ENCODE peak calls at places on chromosomes 12 and 14, in ten cellular contexts. V, T, Y, L, S, R, H, N, B and W are unnamed samples.

GRCh38 chr12:47779301-47779942 is 6.4 kb downstream of the SLC48A1 start:
- DNase-seq in V (peak), T (peak), S (peak), B (peak), R (peak), H (peak), N (peak), Y (peak), L (peak), W (peak)

GRCh38 chr14:31037709-31038221 is 11.6 kb upstream of the STRN3 start:
- DNase-seq in S (no peak), T (no peak), Y (no peak), L (no peak), R (no peak), V (no peak), N (no peak), B (no peak), H (no peak), W (no peak)

GRCh38 chr12:15592934-15593333 is 196.3 kb downstream of the EPS8 start:
- DNase-seq in L (no peak), S (no peak), T (no peak), R (no peak), N (no peak), V (no peak), Y (no peak), H (no peak), B (no peak), W (no peak)

GRCh38 chr14:32648434-32648833 is 290.2 kb upstream of the NPAS3 start:
- DNase-seq in B (peak), N (no peak), Y (no peak), R (no peak), T (no peak), V (no peak), H (no peak), L (no peak), S (no peak), W (no peak)

GRCh38 chr12:8088574-8088973 is 6.5 kb downstream of the NECAP1 start:
- DNase-seq in N (no peak), S (no peak), Y (no peak), B (no peak), V (no peak), R (peak), L (peak), T (no peak), H (no peak), W (no peak)

GRCh38 chr14:88346048-88346639 is 23.1 kb upstream of the KCNK10 start:
- DNase-seq in B (no peak), R (no peak), T (no peak), N (no peak), V (no peak), Y (no peak), H (no peak), L (no peak), S (no peak), W (no peak)

GRCh38 chr14:52338282-52338681 is 24.2 kb downstream of the PTGER2 start:
- DNase-seq in S (no peak), Y (no peak), L (no peak), N (no peak), T (no peak), H (no peak), R (no peak), B (no peak), V (no peak), W (no peak)

GRCh38 chr12:30909088-30909688 is 17.4 kb upstream of the TSPAN11 start:
- DNase-seq in B (no peak), N (no peak), T (no peak), Y (no peak), H (no peak), R (no peak), L (no peak), V (no peak), S (no peak), W (no peak)

GRCh38 chr14:54339771-54340170 is 57.0 kb upstream of the CDKN3 start:
- DNase-seq in H (no peak), R (no peak), T (no peak), S (no peak), V (no peak), N (no peak), B (no peak), L (no peak), Y (no peak), W (no peak)

GRCh38 chr14:94628578-94628977 is 16.4 kb downstream of the SERPINA3 start:
- DNase-seq in H (no peak), R (no peak), N (no peak), L (no peak), Y (no peak), V (no peak), B (no peak), T (no peak), S (no peak), W (no peak)

GRCh38 chr12:1993871-1994371 is 10.3 kb downstream of the DCP1B start:
- DNase-seq in Y (no peak), L (no peak), T (no peak), S (no peak), R (no peak), H (no peak), V (no peak), N (no peak), B (peak), W (no peak)

GRCh38 chr12:12505544-12506501 is 56.8 kb downstream of the DUSP16 start:
- DNase-seq in L (no peak), S (no peak), V (no peak), T (no peak), R (no peak), B (peak), Y (no peak), N (no peak), H (no peak), W (no peak)

GRCh38 chr14:55450539-55450938 is 10.1 kb upstream of the TBPL2 start:
- DNase-seq in S (no peak), N (no peak), Y (no peak), T (no peak), L (no peak), R (no peak), H (no peak), B (no peak), V (no peak), W (no peak)

GRCh38 chr12:865614-866013 is 83.9 kb downstream of the RAD52 start:
- DNase-seq in B (no peak), S (no peak), T (no peak), L (no peak), V (no peak), H (no peak), Y (no peak), N (no peak), R (no peak), W (no peak)

GRCh38 chr12:18403182-18403581 is 141.9 kb downstream of the PIK3C2G start:
- DNase-seq in B (no peak), H (no peak), R (no peak), Y (no peak), S (no peak), L (no peak), N (no peak), T (no peak), V (no peak), W (no peak)

GRCh38 chr12:89417246-89417977 is 65.1 kb upstream of the DUSP6 start:
- DNase-seq in N (no peak), H (no peak), R (no peak), L (no peak), B (no peak), T (no peak), Y (no peak), V (no peak), S (no peak), W (no peak)

GRCh38 chr14:21267886-21268611 is 1.2 kb downstream of the HNRNPC start:
- DNase-seq in B (no peak), R (no peak), Y (no peak), T (no peak), S (no peak), N (no peak), V (no peak), H (no peak), L (no peak), W (no peak)

GRCh38 chr14:64815257-64815656 is 64.5 kb downstream of the SPTB start:
- DNase-seq in N (no peak), L (no peak), H (no peak), B (no peak), Y (no peak), S (no peak), R (no peak), V (no peak), T (no peak), W (no peak)

GRCh38 chr14:93648440-93649168 is 139.7 kb downstream of the PRIMA1 start:
- DNase-seq in B (no peak), V (no peak), H (no peak), S (peak), T (peak), L (no peak), R (no peak), N (no peak), Y (no peak), W (no peak)

GRCh38 chr12:51441583-51441982 is 17.0 kb downstream of the SLC4A8 start:
- DNase-seq in V (no peak), H (no peak), N (no peak), Y (no peak), B (peak), S (no peak), T (no peak), R (no peak), L (no peak), W (no peak)

GRCh38 chr12:94977766-94978468 is 25.6 kb downstream of the NDUFA12 start:
- DNase-seq in S (no peak), L (no peak), N (no peak), V (no peak), R (no peak), Y (no peak), B (no peak), T (no peak), H (no peak), W (no peak)

GRCh38 chr12:94873368-94874085 is 130.0 kb downstream of the NDUFA12 start:
- DNase-seq in N (no peak), V (peak), R (peak), S (peak), B (no peak), T (peak), H (no peak), L (no peak), Y (peak), W (no peak)

GRCh38 chr12:45268672-45269406 is 52.9 kb downstream of the ANO6 start:
- DNase-seq in R (peak), L (no peak), S (peak), B (peak), Y (peak), H (peak), N (peak), T (peak), V (peak), W (peak)

GRCh38 chr12:131076791-131077747 is 123.4 kb downstream of the ADGRD1 start:
- DNase-seq in Y (no peak), R (no peak), T (no peak), N (peak), B (no peak), L (no peak), H (no peak), V (peak), S (no peak), W (no peak)

GRCh38 chr14:76080009-76080408 is 71.7 kb upstream of the GPATCH2L start:
- DNase-seq in N (no peak), L (no peak), V (peak), T (no peak), R (no peak), B (no peak), H (no peak), S (no peak), Y (no peak), W (no peak)

GRCh38 chr14:36315159-36315853 is 5.1 kb downstream of the MBIP start:
- DNase-seq in Y (no peak), L (no peak), B (no peak), R (no peak), N (no peak), V (no peak), H (no peak), T (peak), S (no peak), W (no peak)

GRCh38 chr14:89422181-89422951 is 5.3 kb upstream of the FOXN3 start:
- DNase-seq in T (no peak), S (peak), B (no peak), H (no peak), L (no peak), V (no peak), N (no peak), Y (no peak), R (no peak), W (no peak)

DNA sequence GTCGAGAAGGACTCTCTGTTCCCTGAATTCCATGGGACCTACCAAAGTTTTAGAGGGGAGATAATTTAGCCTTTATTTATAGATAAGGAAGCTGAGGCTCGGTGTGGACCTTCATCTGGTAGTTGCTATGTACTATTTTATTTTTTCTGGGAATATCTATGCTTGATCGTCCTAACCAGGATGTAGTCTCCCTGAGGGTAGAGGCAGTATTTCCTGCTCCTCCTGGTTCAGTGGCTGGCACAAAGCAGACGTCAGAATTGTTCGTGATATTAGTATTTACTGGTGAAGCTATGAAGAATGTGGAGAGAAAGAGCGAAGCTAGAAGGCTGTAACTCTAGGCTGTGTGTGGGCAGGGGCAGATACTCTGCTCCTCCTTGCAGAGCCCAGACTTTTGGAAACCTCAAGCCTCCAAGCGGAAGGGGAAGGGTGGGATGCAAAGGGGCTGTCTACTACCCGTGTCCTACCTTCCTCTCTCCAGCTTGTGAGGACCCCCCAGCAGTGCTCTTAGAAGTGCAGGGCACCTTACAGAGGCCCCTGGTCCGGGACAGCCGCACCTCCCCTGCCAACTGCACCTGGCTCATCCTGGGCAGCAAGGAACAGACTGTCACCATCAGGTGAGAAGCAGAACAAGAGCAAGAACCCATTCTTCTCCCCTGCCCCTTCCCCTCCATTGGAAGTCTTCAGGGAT is 1.4 kb downstream of the LRP10 start:
- DNase-seq in B (no peak), L (no peak), N (peak), R (no peak), S (no peak), T (no peak), H (no peak), Y (no peak), V (no peak), W (no peak)
- TF ChIP-seq CTCF in B (no peak), L (peak), N (no peak), R (no peak), S (no peak), T (no peak), H (no peak), Y (peak), V (peak), W (no peak)

GRCh38 chr14:104792945-104793702 is 2.4 kb downstream of the AKT1 start:
- DNase-seq in T (peak), B (no peak), V (no peak), H (no peak), L (no peak), N (no peak), Y (no peak), R (no peak), S (no peak), W (no peak)
- TF ChIP-seq CTCF in T (peak), B (peak), V (no peak), H (no peak), L (no peak), N (no peak), Y (no peak), R (no peak), S (no peak), W (no peak)

DNA sequence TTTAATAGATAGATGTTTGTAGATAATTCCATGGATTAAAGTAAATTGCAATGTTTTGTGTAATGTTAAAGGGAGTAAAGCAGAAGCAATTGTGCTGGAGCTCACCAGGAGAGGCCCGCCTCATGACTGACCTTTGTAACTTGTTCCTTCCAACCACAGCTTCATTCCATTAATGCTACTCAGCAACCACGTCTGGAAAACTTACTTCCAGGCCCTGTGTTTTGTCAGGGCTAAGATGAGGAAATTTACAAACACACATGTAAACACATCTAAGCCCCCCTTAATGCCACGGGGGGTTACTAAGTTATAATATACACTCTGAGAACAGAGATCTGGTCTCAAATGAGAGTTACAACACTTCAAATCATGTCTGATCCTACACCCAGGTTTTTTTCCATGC is 12.4 kb downstream of the LUM start:
- DNase-seq in T (no peak), H (no peak), S (no peak), V (no peak), B (peak), Y (no peak), R (no peak), L (no peak), N (no peak), W (no peak)
- TF ChIP-seq CTCF in T (no peak), H (no peak), S (no peak), V (no peak), B (no peak), Y (no peak), R (no peak), L (no peak), N (no peak), W (no peak)

DNA sequence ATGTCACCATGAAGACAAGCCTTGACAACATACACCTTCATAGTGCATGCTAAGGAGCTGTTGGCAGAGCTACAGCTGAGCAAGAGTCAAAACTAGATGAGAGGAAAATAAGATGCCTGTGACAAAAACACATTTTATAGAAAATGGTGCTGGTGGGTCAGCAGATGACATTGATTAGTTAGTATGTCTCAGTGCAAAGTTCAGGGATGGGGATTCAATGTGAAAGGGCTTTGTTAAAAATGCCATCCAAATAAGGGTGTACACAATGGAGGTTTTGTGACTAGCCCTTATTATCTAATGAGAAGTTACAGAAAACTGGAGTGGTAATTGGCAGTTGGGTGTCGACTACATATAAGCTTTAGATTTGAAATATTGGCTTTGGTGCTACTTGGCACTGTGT is 169.0 kb downstream of the MON2 start:
- DNase-seq in T (no peak), H (no peak), N (no peak), B (no peak), S (no peak), L (no peak), R (no peak), Y (no peak), V (no peak), W (no peak)
- TF ChIP-seq CTCF in T (no peak), H (no peak), N (no peak), B (no peak), S (no peak), L (no peak), R (no peak), Y (no peak), V (no peak), W (no peak)

GRCh38 chr12:53328043-53328435 is 6.6 kb upstream of the AAAS start:
- DNase-seq in R (no peak), V (no peak), L (no peak), T (peak), B (no peak), S (no peak), Y (no peak), N (no peak), H (no peak), W (no peak)
- TF ChIP-seq CTCF in R (no peak), V (no peak), L (no peak), T (peak), B (no peak), S (no peak), Y (no peak), N (no peak), H (no peak), W (no peak)

DNA sequence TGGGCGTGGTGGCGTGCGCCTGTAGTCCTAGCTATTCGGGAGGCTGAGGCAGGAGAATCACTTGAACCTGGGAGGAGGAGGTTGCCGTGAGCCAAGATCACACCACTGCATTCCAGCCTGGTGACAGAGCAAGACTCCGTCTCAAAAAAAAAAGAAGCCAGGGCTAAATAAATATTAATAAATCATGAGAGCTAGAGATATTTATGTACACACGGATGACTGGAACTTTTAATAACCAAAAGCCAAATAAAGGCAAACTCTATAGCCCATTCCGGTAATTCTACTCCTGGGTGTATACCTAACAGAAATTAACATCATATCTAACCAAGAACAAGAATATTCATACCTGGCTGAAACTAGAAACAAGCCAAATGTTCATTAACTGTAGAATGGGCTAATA is 7.7 kb upstream of the TRAFD1 start:
- DNase-seq in R (no peak), L (no peak), V (no peak), T (no peak), Y (no peak), S (no peak), N (no peak), B (no peak), H (no peak), W (no peak)
- TF ChIP-seq CTCF in R (no peak), L (no peak), V (no peak), T (no peak), Y (no peak), S (no peak), N (no peak), B (no peak), H (no peak), W (no peak)

DNA sequence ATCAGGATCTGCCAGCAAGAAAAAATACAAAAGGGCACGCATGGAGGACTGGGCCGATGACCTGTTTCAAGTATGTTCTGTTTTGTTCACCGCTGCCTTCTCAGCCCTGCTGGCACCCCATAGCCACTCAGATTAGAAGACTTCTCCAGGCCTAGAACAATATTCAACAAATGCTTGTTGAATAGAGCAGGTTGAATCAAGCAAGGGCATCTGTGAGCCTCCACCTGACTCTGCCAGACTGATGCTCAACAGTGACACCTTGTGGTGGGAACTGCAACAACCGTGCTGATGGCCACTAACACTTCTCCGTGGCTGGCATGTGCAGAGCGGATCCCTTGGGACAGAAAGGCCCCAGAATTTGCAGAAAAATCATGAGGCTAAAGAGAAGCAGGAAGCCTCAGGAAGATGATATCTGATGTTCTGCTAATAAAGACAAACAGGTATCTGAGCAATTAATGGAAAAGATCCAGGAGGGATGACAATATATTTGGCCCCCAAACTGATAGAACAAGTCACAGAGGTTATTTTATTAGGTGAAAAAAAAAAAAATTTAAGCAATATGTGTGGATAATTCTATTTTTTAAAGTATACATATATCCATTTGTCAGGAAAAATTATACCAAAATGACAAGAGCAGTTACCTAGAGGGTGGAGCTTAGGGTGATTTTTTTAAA is 114.3 kb downstream of the KSR2 start:
- DNase-seq in V (no peak), R (peak), Y (no peak), N (no peak), S (peak), B (no peak), L (no peak), T (peak), H (no peak), W (no peak)
- TF ChIP-seq CTCF in V (peak), R (peak), Y (peak), N (peak), S (peak), B (peak), L (peak), T (peak), H (no peak), W (no peak)

GRCh38 chr12:116524964-116525379 is 34.2 kb upstream of the MAP1LC3B2 start:
- DNase-seq in L (no peak), T (peak), R (no peak), N (no peak), Y (no peak), H (no peak), S (no peak), B (no peak), V (no peak), W (no peak)
- TF ChIP-seq CTCF in L (no peak), T (peak), R (no peak), N (no peak), Y (no peak), H (no peak), S (peak), B (peak), V (no peak), W (no peak)

GRCh38 chr12:116697305-116698130 is 40.4 kb downstream of the SPRING1 start:
- DNase-seq in H (no peak), Y (no peak), V (peak), R (no peak), T (peak), N (no peak), B (no peak), L (no peak), S (peak), W (no peak)
- TF ChIP-seq CTCF in H (no peak), Y (no peak), V (peak), R (peak), T (peak), N (peak), B (peak), L (no peak), S (peak), W (no peak)